ENCODE peak calls at places on chromosome 15, in five cellular contexts. One of them, this sample, is unnamed. For H3K4me1, the result is how much of the 10 kb centered on the place peaks cover.

GRCh38 chr15:57654136-57654845 is 52.2 kb upstream of the POLR2M start:
- DNase-seq in uterus: no peak
- DNase-seq in left lung: no peak
- DNase-seq in thoracic aorta: no peak
- DNase-seq in iPS DF 6.9: no peak
- DNase-seq in this sample: no peak

GRCh38 chr15:73750441-73750840 is 2.7 kb downstream of the INSYN1 start:
- DNase-seq in uterus: no peak
- DNase-seq in left lung: no peak
- DNase-seq in thoracic aorta: no peak
- DNase-seq in iPS DF 6.9: no peak
- DNase-seq in this sample: no peak

GRCh38 chr15:67177750-67178149 is 76.7 kb downstream of the AAGAB start:
- DNase-seq in uterus: no peak
- DNase-seq in left lung: no peak
- DNase-seq in thoracic aorta: no peak
- DNase-seq in iPS DF 6.9: no peak
- DNase-seq in this sample: no peak

GRCh38 chr15:82862886-82863285 is 53.5 kb downstream of the WHAMM start:
- DNase-seq in uterus: no peak
- DNase-seq in left lung: no peak
- DNase-seq in thoracic aorta: no peak
- DNase-seq in iPS DF 6.9: no peak
- DNase-seq in this sample: no peak

GRCh38 chr15:58520936-58521292 is 89.1 kb downstream of the LIPC start:
- DNase-seq in uterus: no peak
- DNase-seq in left lung: no peak
- DNase-seq in thoracic aorta: no peak
- DNase-seq in iPS DF 6.9: no peak
- DNase-seq in this sample: no peak

GRCh38 chr15:93462690-93463089 is 373.7 kb upstream of the RGMA start:
- DNase-seq in uterus: no peak
- DNase-seq in left lung: no peak
- DNase-seq in thoracic aorta: no peak
- DNase-seq in iPS DF 6.9: no peak
- DNase-seq in this sample: no peak

GRCh38 chr15:100780208-100780800 is 99.3 kb upstream of the ALDH1A3 start:
- DNase-seq in uterus: no peak
- DNase-seq in left lung: no peak
- DNase-seq in thoracic aorta: no peak
- DNase-seq in iPS DF 6.9: no peak
- DNase-seq in this sample: no peak

GRCh38 chr15:82803793-82804574 is 1.9 kb downstream of the FSD2 start:
- DNase-seq in uterus: no peak
- DNase-seq in left lung: no peak
- DNase-seq in thoracic aorta: no peak
- DNase-seq in iPS DF 6.9: no peak
- DNase-seq in this sample: no peak

GRCh38 chr15:28911295-28911979 is 25.7 kb downstream of the APBA2 start:
- DNase-seq in uterus: no peak
- DNase-seq in left lung: peak
- DNase-seq in thoracic aorta: no peak
- DNase-seq in iPS DF 6.9: no peak
- DNase-seq in this sample: no peak

GRCh38 chr15:26722621-26723160 is 50.2 kb downstream of the GABRB3 start:
- DNase-seq in uterus: no peak
- DNase-seq in left lung: no peak
- DNase-seq in thoracic aorta: no peak
- DNase-seq in iPS DF 6.9: no peak
- DNase-seq in this sample: no peak

GRCh38 chr15:70584441-70584837 is 178.9 kb downstream of the UACA start:
- DNase-seq in uterus: no peak
- DNase-seq in left lung: no peak
- DNase-seq in thoracic aorta: no peak
- DNase-seq in iPS DF 6.9: no peak
- DNase-seq in this sample: no peak

GRCh38 chr15:65940618-65940909 is 71.3 kb downstream of the RAB11A start:
- DNase-seq in uterus: no peak
- DNase-seq in left lung: no peak
- DNase-seq in thoracic aorta: no peak
- DNase-seq in iPS DF 6.9: no peak
- DNase-seq in this sample: no peak

GRCh38 chr15:60788514-60789091 is 309.7 kb upstream of the ICE2 start:
- DNase-seq in uterus: no peak
- DNase-seq in left lung: no peak
- DNase-seq in thoracic aorta: no peak
- DNase-seq in iPS DF 6.9: no peak
- DNase-seq in this sample: no peak

GRCh38 chr15:39629376-39629775 is 48.5 kb downstream of the THBS1 start:
- DNase-seq in uterus: no peak
- DNase-seq in left lung: no peak
- DNase-seq in thoracic aorta: no peak
- DNase-seq in iPS DF 6.9: no peak
- DNase-seq in this sample: no peak

GRCh38 chr15:36688310-36689102 is 109.1 kb downstream of the CDIN1 start:
- DNase-seq in uterus: no peak
- DNase-seq in left lung: no peak
- DNase-seq in thoracic aorta: no peak
- DNase-seq in iPS DF 6.9: no peak
- DNase-seq in this sample: no peak
- H3K27ac ChIP-seq in uterus: no peak
- H3K27ac ChIP-seq in left lung: no peak
- H3K27ac ChIP-seq in thoracic aorta: no peak
- H3K27ac ChIP-seq in iPS DF 6.9: no peak
- H3K27ac ChIP-seq in this sample: no peak

GRCh38 chr15:90419738-90420487 is 31.9 kb downstream of the IQGAP1 start:
- DNase-seq in uterus: peak
- DNase-seq in left lung: no peak
- DNase-seq in thoracic aorta: no peak
- DNase-seq in iPS DF 6.9: no peak
- DNase-seq in this sample: no peak

GRCh38 chr15:90420488-90420850 is 32.4 kb downstream of the IQGAP1 start:
- DNase-seq in uterus: no peak
- DNase-seq in left lung: no peak
- DNase-seq in thoracic aorta: no peak
- DNase-seq in iPS DF 6.9: no peak
- DNase-seq in this sample: no peak

GRCh38 chr15:90421527-90421926 is 33.5 kb downstream of the IQGAP1 start:
- DNase-seq in uterus: no peak
- DNase-seq in left lung: no peak
- DNase-seq in thoracic aorta: no peak
- DNase-seq in iPS DF 6.9: no peak
- DNase-seq in this sample: no peak

GRCh38 chr15:90419202-90419601 is 31.2 kb downstream of the IQGAP1 start:
- DNase-seq in uterus: no peak
- DNase-seq in left lung: no peak
- DNase-seq in thoracic aorta: no peak
- DNase-seq in iPS DF 6.9: no peak
- DNase-seq in this sample: no peak

GRCh38 chr15:90418627-90419026 is 30.6 kb downstream of the IQGAP1 start:
- DNase-seq in uterus: no peak
- DNase-seq in left lung: no peak
- DNase-seq in thoracic aorta: no peak
- DNase-seq in iPS DF 6.9: no peak
- DNase-seq in this sample: no peak
- H3K4me1 ChIP-seq in uterus: under half
- H3K4me1 ChIP-seq in left lung: half or more
- H3K4me1 ChIP-seq in thoracic aorta: half or more
- H3K4me1 ChIP-seq in iPS DF 6.9: under half
- H3K4me1 ChIP-seq in this sample: under half

DNA sequence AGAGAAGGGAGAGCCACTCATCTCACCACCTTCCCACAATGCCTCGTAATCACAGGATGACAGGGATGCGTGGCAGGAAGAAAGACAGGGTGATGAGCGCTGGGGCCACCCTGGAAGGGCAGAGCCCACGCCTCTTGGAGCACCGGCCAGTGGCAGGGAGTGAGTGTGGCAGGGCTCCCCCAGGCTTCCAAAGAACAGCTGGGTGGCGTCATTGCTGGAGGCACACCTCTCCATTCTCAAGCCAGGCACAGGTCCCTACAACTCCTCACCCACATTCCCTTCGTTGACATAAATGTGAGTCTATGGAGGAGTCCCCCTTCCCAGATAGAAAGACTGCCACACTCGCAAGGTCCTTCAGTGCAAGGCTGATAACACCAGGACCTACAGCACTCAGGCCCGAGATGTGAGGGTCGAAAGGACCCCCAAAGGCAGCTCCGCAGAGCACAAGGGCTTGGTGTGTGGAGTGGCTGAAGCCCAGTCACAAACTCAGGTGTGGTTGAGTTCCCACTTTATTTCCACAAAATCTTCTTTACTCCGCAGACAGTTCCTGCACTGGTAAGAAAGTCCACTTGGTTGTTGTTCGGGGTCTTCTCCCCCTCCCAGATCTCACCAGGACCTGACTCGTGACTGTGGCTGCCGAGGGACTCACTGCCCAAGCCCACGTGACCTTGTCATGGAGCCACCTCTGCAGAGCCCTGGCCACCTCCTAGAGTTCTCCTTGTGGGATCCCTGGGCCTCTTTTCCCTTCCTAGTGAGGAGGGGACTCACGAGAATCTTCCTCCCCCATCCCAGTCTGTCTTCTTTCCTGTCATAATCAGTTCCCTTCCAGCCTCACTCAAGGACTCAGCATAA is 22.4 kb upstream of the CORO2B start:
- DNase-seq in uterus: no peak
- DNase-seq in left lung: no peak
- DNase-seq in thoracic aorta: no peak
- DNase-seq in iPS DF 6.9: no peak
- DNase-seq in this sample: peak
- H3K27ac ChIP-seq in uterus: no peak
- H3K27ac ChIP-seq in left lung: no peak
- H3K27ac ChIP-seq in thoracic aorta: no peak
- H3K27ac ChIP-seq in iPS DF 6.9: no peak
- H3K27ac ChIP-seq in this sample: no peak

GRCh38 chr15:92073044-92073785 is 219.7 kb downstream of the SLCO3A1 start:
- DNase-seq in uterus: no peak
- DNase-seq in left lung: no peak
- DNase-seq in thoracic aorta: no peak
- DNase-seq in iPS DF 6.9: no peak
- DNase-seq in this sample: no peak
- H3K4me1 ChIP-seq in uterus: under half
- H3K4me1 ChIP-seq in left lung: half or more
- H3K4me1 ChIP-seq in thoracic aorta: under half
- H3K4me1 ChIP-seq in iPS DF 6.9: under half
- H3K4me1 ChIP-seq in this sample: under half

DNA sequence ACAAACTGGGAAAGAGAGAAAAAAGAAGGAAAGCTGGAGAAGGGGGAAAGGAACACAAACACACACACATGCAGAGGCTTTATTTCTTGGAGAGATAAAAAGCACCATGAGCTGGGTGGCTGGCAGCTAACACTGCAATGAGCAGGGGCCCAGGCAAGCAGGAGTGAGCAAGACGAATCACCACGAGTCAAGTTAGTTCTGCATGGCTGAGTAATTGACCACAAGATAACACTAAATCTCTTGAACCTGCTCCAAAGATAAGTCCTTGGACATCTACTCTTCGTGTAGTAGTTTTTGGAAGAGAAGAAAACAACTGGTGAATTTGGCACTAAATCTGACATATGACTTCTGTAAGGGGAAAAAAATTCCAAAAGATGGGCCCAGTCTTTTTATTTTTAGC is 100.9 kb downstream of the MYO5A start:
- DNase-seq in uterus: no peak
- DNase-seq in left lung: no peak
- DNase-seq in thoracic aorta: no peak
- DNase-seq in iPS DF 6.9: no peak
- DNase-seq in this sample: peak
- H3K27ac ChIP-seq in uterus: peak
- H3K27ac ChIP-seq in left lung: no peak
- H3K27ac ChIP-seq in thoracic aorta: no peak
- H3K27ac ChIP-seq in iPS DF 6.9: no peak
- H3K27ac ChIP-seq in this sample: peak

GRCh38 chr15:75706682-75706954 is 6.0 kb downstream of the CSPG4 start:
- DNase-seq in uterus: no peak
- DNase-seq in left lung: no peak
- DNase-seq in thoracic aorta: no peak
- DNase-seq in iPS DF 6.9: no peak
- DNase-seq in this sample: peak
- H3K4me1 ChIP-seq in uterus: under half
- H3K4me1 ChIP-seq in left lung: under half
- H3K4me1 ChIP-seq in thoracic aorta: under half
- H3K4me1 ChIP-seq in iPS DF 6.9: under half
- H3K4me1 ChIP-seq in this sample: under half

This sample was measured in adrenal gland.